ENCODE peak calls at places on chromosomes 3 and 15, in seven cellular contexts. F is omental fat pad; Y is PC-3; Q is CD8-positive, alpha-beta T cell; G is left cardiac atrium; C is WTC11; R is upper lobe of right lung. S is an unnamed sample.

GRCh38 chr3:159775372-159775961 is 213.2 kb upstream of the IL12A start:
- ATAC-seq in R (peak), Q (no peak), F (peak), G (peak), Y (peak), C (peak), S (peak)

GRCh38 chr15:69380100-69380725 is 33.9 kb upstream of the KIF23 start:
- ATAC-seq in F (no peak), G (no peak), Q (no peak), Y (no peak), R (peak), C (peak), S (peak)

GRCh38 chr15:64527263-64527984 is 67.0 kb downstream of the ZNF609 start:
- ATAC-seq in Y (peak), G (no peak), Q (no peak), R (no peak), F (no peak), C (no peak), S (peak)

GRCh38 chr3:146037697-146038096 is 123.3 kb downstream of the PLOD2 start:
- ATAC-seq in R (no peak), G (no peak), F (no peak), Y (no peak), Q (no peak), C (no peak), S (no peak)

GRCh38 chr3:186705882-186706780 is 11.0 kb upstream of the KNG1 start:
- ATAC-seq in C (no peak), Q (peak), G (no peak), Y (no peak), F (no peak), R (no peak), S (no peak)

GRCh38 chr3:184465883-184466412 is 86.1 kb downstream of the CHRD start:
- ATAC-seq in Y (no peak), Q (no peak), C (no peak), R (no peak), F (no peak), G (peak), S (no peak)

GRCh38 chr15:52257734-52258062 is 37.9 kb downstream of the MYO5C start:
- ATAC-seq in Q (no peak), C (peak), G (no peak), Y (no peak), R (peak), F (no peak), S (no peak)

GRCh38 chr3:186536883-186537553 is 7.2 kb downstream of the CRYGS start:
- ATAC-seq in Q (no peak), G (peak), Y (no peak), C (no peak), R (no peak), F (no peak), S (no peak)

GRCh38 chr3:156472150-156472549 is 82.8 kb downstream of the SSR3 start:
- ATAC-seq in Y (peak), C (no peak), R (no peak), F (no peak), G (no peak), Q (no peak), S (no peak)

GRCh38 chr3:60081381-60082095 is 1031.7 kb upstream of the CFAP20DC start:
- ATAC-seq in Q (peak), R (no peak), C (no peak), Y (no peak), F (no peak), G (no peak), S (no peak)

GRCh38 chr3:122627301-122627700 is 49.9 kb downstream of the PARP15 start:
- ATAC-seq in C (no peak), R (peak), Q (no peak), G (no peak), F (no peak), Y (no peak), S (no peak)

GRCh38 chr15:42121667-42122066 is 27.3 kb upstream of the PLA2G4D start:
- ATAC-seq in Y (no peak), G (peak), F (no peak), C (no peak), R (peak), Q (no peak), S (no peak)

GRCh38 chr3:11522398-11522715 is 121.4 kb downstream of the VGLL4 start:
- ATAC-seq in F (no peak), R (no peak), G (no peak), Y (peak), Q (no peak), C (no peak), S (no peak)

GRCh38 chr3:171679011-171679492 is 131.2 kb downstream of the PLD1 start:
- ATAC-seq in C (no peak), R (no peak), Q (no peak), F (no peak), G (no peak), Y (no peak), S (no peak)

GRCh38 chr15:95872366-95872771 is 458.1 kb upstream of the NR2F2 start:
- ATAC-seq in C (no peak), Q (no peak), G (no peak), Y (peak), F (no peak), R (no peak), S (no peak)

GRCh38 chr3:183878071-183878470 is 6.6 kb downstream of the PARL start:
- ATAC-seq in G (peak), Y (no peak), F (no peak), Q (no peak), R (peak), C (no peak), S (no peak)

GRCh38 chr3:186109897-186110803 is 1.3 kb upstream of the ETV5 start:
- ATAC-seq in R (peak), Q (no peak), F (no peak), G (no peak), C (no peak), Y (no peak), S (no peak)

GRCh38 chr15:66496951-66497501 is 536 bp downstream of the SNAPC5 start:
- ATAC-seq in C (peak), R (peak), G (no peak), Q (peak), F (peak), Y (peak), S (peak)

S was measured in SK-N-SH treated with all-trans-retinoic acid at 6 μM for 48 hours.